ENCODE peak calls at places on chromosomes 3 and 15, in four cellular contexts. One of them, this sample, is unnamed.

GRCh38 chr3:66280304-66280703 is 59.5 kb downstream of the SLC25A26 start:
- DNase-seq in OCI-LY7: no peak
- DNase-seq in cardiac muscle cell: no peak
- DNase-seq in astrocyte: peak; percentile 44
- DNase-seq in this sample: no peak

GRCh38 chr3:184082465-184082864 is 14.4 kb upstream of the HTR3E start:
- DNase-seq in cardiac muscle cell: no peak
- DNase-seq in OCI-LY7: no peak
- DNase-seq in astrocyte: no peak
- DNase-seq in this sample: no peak

GRCh38 chr3:115830764-115831395 is 207.6 kb downstream of the GAP43 start:
- DNase-seq in astrocyte: peak; percentile 32
- DNase-seq in OCI-LY7: no peak
- DNase-seq in cardiac muscle cell: no peak
- DNase-seq in this sample: no peak

GRCh38 chr3:13452490-13453335 is 27.4 kb upstream of the HDAC11 start:
- DNase-seq in OCI-LY7: peak; percentile 77
- DNase-seq in cardiac muscle cell: peak; percentile 68
- DNase-seq in astrocyte: peak; percentile 30
- DNase-seq in this sample: peak; percentile 64

GRCh38 chr15:65055201-65055870 is 10.1 kb downstream of the SLC51B start:
- DNase-seq in astrocyte: peak; percentile 46
- DNase-seq in OCI-LY7: no peak
- DNase-seq in cardiac muscle cell: no peak
- DNase-seq in this sample: no peak

GRCh38 chr3:100358413-100358812 is 23.9 kb downstream of the NIT2 start:
- DNase-seq in OCI-LY7: no peak
- DNase-seq in cardiac muscle cell: no peak
- DNase-seq in astrocyte: no peak
- DNase-seq in this sample: no peak

GRCh38 chr3:97821810-97822775 is at the start of gene CRYBG3:
- DNase-seq in cardiac muscle cell: peak; percentile 86
- DNase-seq in astrocyte: peak; percentile 65
- DNase-seq in OCI-LY7: peak; percentile 69
- DNase-seq in this sample: peak; percentile 83

GRCh38 chr3:183340222-183340621 is 87.2 kb downstream of the B3GNT5 start:
- DNase-seq in astrocyte: no peak
- DNase-seq in OCI-LY7: no peak
- DNase-seq in cardiac muscle cell: no peak
- DNase-seq in this sample: no peak

GRCh38 chr3:184236636-184237035 is 7.3 kb downstream of the VWA5B2 start:
- DNase-seq in cardiac muscle cell: no peak
- DNase-seq in astrocyte: no peak
- DNase-seq in OCI-LY7: no peak
- DNase-seq in this sample: no peak

GRCh38 chr3:117278424-117279190 is 569.0 kb downstream of the TUSC7 start:
- DNase-seq in astrocyte: peak; percentile 2
- DNase-seq in OCI-LY7: no peak
- DNase-seq in cardiac muscle cell: peak; percentile 2
- DNase-seq in this sample: no peak

GRCh38 chr3:141914311-141914710 is 37.9 kb downstream of the ATP1B3 start:
- DNase-seq in OCI-LY7: no peak
- DNase-seq in cardiac muscle cell: no peak
- DNase-seq in astrocyte: no peak
- DNase-seq in this sample: no peak

GRCh38 chr3:31185004-31185357 is 290.5 kb upstream of the GADL1 start:
- DNase-seq in astrocyte: peak; percentile 56
- DNase-seq in cardiac muscle cell: peak; percentile 15
- DNase-seq in OCI-LY7: no peak
- DNase-seq in this sample: no peak

GRCh38 chr15:65077981-65078352 is 1.4 kb downstream of the KBTBD13 start:
- DNase-seq in OCI-LY7: no peak
- DNase-seq in astrocyte: no peak
- DNase-seq in cardiac muscle cell: peak; percentile 75
- DNase-seq in this sample: peak; percentile 56

GRCh38 chr3:133459400-133459799 is 59.5 kb downstream of the BFSP2 start:
- DNase-seq in cardiac muscle cell: peak; percentile 21
- DNase-seq in astrocyte: no peak
- DNase-seq in OCI-LY7: no peak
- DNase-seq in this sample: no peak

GRCh38 chr15:77685082-77685815 is 52.5 kb upstream of the LINGO1 start:
- DNase-seq in OCI-LY7: no peak
- DNase-seq in astrocyte: no peak
- DNase-seq in cardiac muscle cell: no peak
- DNase-seq in this sample: no peak

GRCh38 chr15:70636540-70637165 is 126.7 kb downstream of the UACA start:
- DNase-seq in astrocyte: no peak
- DNase-seq in OCI-LY7: no peak
- DNase-seq in cardiac muscle cell: peak; percentile 47
- DNase-seq in this sample: no peak

GRCh38 chr3:138442433-138442832 is 8.0 kb downstream of the ESYT3 start:
- DNase-seq in cardiac muscle cell: peak; percentile 57
- DNase-seq in astrocyte: peak; percentile 65
- DNase-seq in OCI-LY7: no peak
- DNase-seq in this sample: no peak

GRCh38 chr15:35289029-35289617 is 204.0 kb upstream of the NANOGP8 start:
- DNase-seq in OCI-LY7: peak; percentile 37
- DNase-seq in astrocyte: peak; percentile 46
- DNase-seq in cardiac muscle cell: peak; percentile 82
- DNase-seq in this sample: no peak

GRCh38 chr15:78076231-78077052 is 1.1 kb downstream of the TBC1D2B start:
- DNase-seq in cardiac muscle cell: no peak
- DNase-seq in OCI-LY7: no peak
- DNase-seq in astrocyte: no peak
- DNase-seq in this sample: no peak

GRCh38 chr15:77819271-77819806 is 186.6 kb upstream of the LINGO1 start:
- DNase-seq in astrocyte: no peak
- DNase-seq in cardiac muscle cell: no peak
- DNase-seq in OCI-LY7: no peak
- DNase-seq in this sample: no peak

GRCh38 chr3:126523745-126524428 is at the start of gene CHST13:
- DNase-seq in cardiac muscle cell: peak; percentile 57
- DNase-seq in OCI-LY7: no peak
- DNase-seq in astrocyte: peak; percentile 39
- DNase-seq in this sample: no peak

GRCh38 chr3:8458235-8458634 is 43.4 kb upstream of the LMCD1 start:
- DNase-seq in OCI-LY7: no peak
- DNase-seq in cardiac muscle cell: no peak
- DNase-seq in astrocyte: peak; percentile 94
- DNase-seq in this sample: no peak

GRCh38 chr3:189833996-189834395 is 202.8 kb downstream of the TP63 start:
- DNase-seq in cardiac muscle cell: no peak
- DNase-seq in astrocyte: no peak
- DNase-seq in OCI-LY7: no peak
- DNase-seq in this sample: no peak

GRCh38 chr3:10395671-10396070 is 74.8 kb upstream of the SEC13 start:
- DNase-seq in OCI-LY7: peak; percentile 88
- DNase-seq in cardiac muscle cell: no peak
- DNase-seq in astrocyte: no peak
- DNase-seq in this sample: peak; percentile 22

GRCh38 chr15:69857686-69858391 is 239.9 kb downstream of the TLE3 start:
- DNase-seq in cardiac muscle cell: no peak
- DNase-seq in OCI-LY7: peak; percentile 78
- DNase-seq in astrocyte: no peak
- DNase-seq in this sample: no peak

GRCh38 chr15:43927203-43927602 is 100.4 kb downstream of the WDR76 start:
- DNase-seq in cardiac muscle cell: no peak
- DNase-seq in OCI-LY7: no peak
- DNase-seq in astrocyte: no peak
- DNase-seq in this sample: no peak

GRCh38 chr3:189652042-189652441 is 20.9 kb downstream of the TP63 start:
- DNase-seq in cardiac muscle cell: peak; percentile 35
- DNase-seq in astrocyte: no peak
- DNase-seq in OCI-LY7: peak; percentile 7
- DNase-seq in this sample: no peak

GRCh38 chr3:30347679-30348216 is 258.7 kb upstream of the TGFBR2 start:
- DNase-seq in cardiac muscle cell: peak; percentile 62
- DNase-seq in OCI-LY7: no peak
- DNase-seq in astrocyte: peak; percentile 92
- DNase-seq in this sample: no peak

GRCh38 chr3:197183582-197183981 is 114.8 kb downstream of the DLG1 start:
- DNase-seq in OCI-LY7: peak; percentile 59
- DNase-seq in cardiac muscle cell: no peak
- DNase-seq in astrocyte: no peak
- DNase-seq in this sample: no peak

GRCh38 chr15:60054472-60054871 is 50.4 kb downstream of the FOXB1 start:
- DNase-seq in astrocyte: no peak
- DNase-seq in OCI-LY7: no peak
- DNase-seq in cardiac muscle cell: no peak
- DNase-seq in this sample: no peak

GRCh38 chr15:75348034-75348562 is 1.3 kb downstream of the NEIL1 start:
- DNase-seq in cardiac muscle cell: peak; percentile 13
- DNase-seq in OCI-LY7: no peak
- DNase-seq in astrocyte: no peak
- DNase-seq in this sample: no peak
- H3K4me1 ChIP-seq in cardiac muscle cell: no peaks in the 10 kb centered on the region
- H3K4me1 ChIP-seq in OCI-LY7: peaks cover 50% of the 10 kb centered on the region
- H3K4me1 ChIP-seq in astrocyte: peaks cover 19% of the 10 kb centered on the region
- H3K4me1 ChIP-seq in this sample: peaks cover 40% of the 10 kb centered on the region

DNA sequence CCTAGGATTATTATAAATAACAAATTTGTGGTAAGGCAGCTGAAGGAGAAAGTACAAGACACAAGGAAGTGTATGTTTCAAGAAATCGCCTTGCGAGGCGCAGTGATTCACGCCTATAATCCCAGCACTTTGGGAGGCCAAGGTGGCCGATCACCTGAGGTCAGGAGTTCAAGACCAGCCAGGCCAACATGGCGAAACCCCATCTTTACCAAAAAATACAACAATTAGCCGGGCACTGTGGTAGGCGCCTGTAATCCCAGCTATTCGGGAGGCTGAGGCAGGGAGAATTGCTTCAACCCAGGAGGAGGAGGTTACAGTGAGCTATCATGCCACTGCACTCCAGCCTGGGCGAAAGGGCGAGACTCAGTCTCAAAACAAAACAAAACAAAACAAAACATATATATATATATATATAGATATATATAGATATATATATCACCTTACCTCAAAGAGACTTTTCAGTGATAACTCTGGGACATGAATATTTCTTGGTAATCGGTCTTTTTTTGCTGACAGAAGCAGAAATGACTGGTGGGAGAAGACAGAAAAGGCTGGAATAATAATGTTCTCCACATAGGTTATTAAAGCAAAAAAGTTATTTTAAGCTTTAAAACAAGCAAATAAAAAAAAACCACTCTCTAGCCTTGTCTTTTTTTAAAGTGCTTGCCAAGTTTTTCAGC is 52.3 kb downstream of the TRANK1 start:
- DNase-seq in OCI-LY7: no peak
- DNase-seq in astrocyte: no peak
- DNase-seq in cardiac muscle cell: no peak
- DNase-seq in this sample: no peak
- H3K27ac ChIP-seq in OCI-LY7: peak overlapping the region; percentile 82
- H3K27ac ChIP-seq in astrocyte: no peak overlapping the region
- H3K27ac ChIP-seq in cardiac muscle cell: no peak overlapping the region
- H3K27ac ChIP-seq in this sample: peak overlapping the region; percentile 30

DNA sequence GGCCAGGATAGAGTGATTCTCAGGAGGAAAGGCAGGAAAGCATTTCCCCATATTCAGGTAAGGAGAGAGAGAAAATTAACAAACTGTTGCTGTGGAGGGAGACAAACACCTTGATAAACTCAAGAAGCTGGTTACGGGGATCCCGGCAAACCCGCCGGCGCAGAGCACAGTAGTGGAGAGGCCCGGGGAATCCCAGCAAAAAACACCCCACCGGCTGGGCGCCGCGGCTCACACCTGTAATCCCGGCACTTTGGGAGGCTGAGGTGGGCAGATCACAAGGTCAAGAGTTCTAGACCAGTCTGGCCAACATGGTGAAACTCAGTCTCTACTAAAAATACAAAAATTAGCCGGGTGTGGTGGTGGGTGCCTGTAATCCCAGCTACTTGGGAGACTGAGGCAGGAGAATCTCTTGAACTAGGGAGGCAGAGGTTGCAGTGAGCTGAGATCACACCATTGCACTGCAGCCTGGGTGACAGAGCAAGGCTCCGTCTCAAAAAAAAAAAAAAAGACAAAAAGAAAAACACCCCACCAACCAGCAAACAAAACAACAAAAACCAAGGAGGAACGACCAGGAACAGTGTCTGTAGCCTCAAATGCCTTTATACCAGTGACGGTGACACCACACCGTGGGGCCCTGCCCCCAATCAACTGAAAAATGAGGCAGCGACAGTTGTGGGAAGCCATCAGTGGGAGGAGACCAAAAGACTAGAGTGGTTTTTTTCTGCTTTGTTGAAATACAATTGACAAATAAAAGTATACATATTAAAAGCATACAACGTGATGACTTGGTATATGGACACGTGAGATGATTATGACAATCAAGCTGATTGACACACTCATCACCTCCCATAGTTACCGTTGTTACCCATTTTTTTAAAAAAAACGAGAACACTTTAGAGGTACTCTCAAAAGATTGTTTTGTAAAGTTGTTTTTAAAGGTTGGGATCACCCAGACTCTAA is 40.2 kb upstream of the IDH2 start:
- DNase-seq in OCI-LY7: no peak
- DNase-seq in cardiac muscle cell: no peak
- DNase-seq in astrocyte: no peak
- DNase-seq in this sample: peak; percentile 27
- H3K4me3 ChIP-seq in OCI-LY7: no peak overlapping the region
- H3K4me3 ChIP-seq in cardiac muscle cell: no peak overlapping the region
- H3K4me3 ChIP-seq in astrocyte: no peak overlapping the region
- H3K4me3 ChIP-seq in this sample: no peak overlapping the region

DNA sequence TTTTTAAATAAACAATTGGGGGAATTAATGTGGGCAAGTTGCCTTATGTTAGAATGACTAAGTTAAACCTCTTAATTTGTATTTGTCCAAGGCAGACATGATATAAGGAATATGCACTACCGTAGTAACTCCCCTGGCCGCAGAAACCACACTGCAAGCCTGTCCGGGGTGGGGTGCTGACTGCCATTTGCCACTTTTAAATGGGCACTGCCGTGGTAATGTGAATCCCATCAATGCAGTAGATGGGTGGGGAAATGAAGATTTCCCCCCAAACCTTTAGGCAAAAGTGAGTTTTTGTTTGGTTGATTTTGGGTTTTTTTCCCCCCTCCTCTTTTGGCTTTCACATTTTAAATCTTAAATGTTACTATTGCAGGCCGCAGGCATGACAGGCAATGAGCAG is 54.2 kb upstream of the CCR4 start:
- DNase-seq in astrocyte: peak; percentile 25
- DNase-seq in cardiac muscle cell: no peak
- DNase-seq in OCI-LY7: no peak
- DNase-seq in this sample: no peak
- H3K4me1 ChIP-seq in astrocyte: no peaks in the 10 kb centered on the region
- H3K4me1 ChIP-seq in cardiac muscle cell: peaks cover 6% of the 10 kb centered on the region
- H3K4me1 ChIP-seq in OCI-LY7: no peaks in the 10 kb centered on the region
- H3K4me1 ChIP-seq in this sample: no peaks in the 10 kb centered on the region

GRCh38 chr3:143089965-143090364 is 29.6 kb upstream of the CHST2 start:
- DNase-seq in OCI-LY7: no peak
- DNase-seq in astrocyte: no peak
- DNase-seq in cardiac muscle cell: no peak
- DNase-seq in this sample: no peak
- H3K27ac ChIP-seq in OCI-LY7: no peak overlapping the region
- H3K27ac ChIP-seq in astrocyte: no peak overlapping the region
- H3K27ac ChIP-seq in cardiac muscle cell: no peak overlapping the region
- H3K27ac ChIP-seq in this sample: no peak overlapping the region